ENCODE peak calls at places on chromosomes 4 and X, in four cellular contexts. One of them, this sample, is unnamed.

GRCh38 chr4:13193662-13194061 is 290.5 kb downstream of the RAB28 start:
- DNase-seq in CD8-positive, alpha-beta memory T cell: no peak
- DNase-seq in T-helper 2 cell: no peak
- DNase-seq in SW480: no peak
- DNase-seq in this sample: no peak

GRCh38 chr4:73922766-73923630 is 53.8 kb downstream of the CXCL1 start:
- DNase-seq in CD8-positive, alpha-beta memory T cell: no peak
- DNase-seq in SW480: peak
- DNase-seq in T-helper 2 cell: no peak
- DNase-seq in this sample: no peak

GRCh38 chr4:89447543-89447942 is 139.9 kb upstream of the GPRIN3 start:
- DNase-seq in CD8-positive, alpha-beta memory T cell: no peak
- DNase-seq in T-helper 2 cell: no peak
- DNase-seq in SW480: no peak
- DNase-seq in this sample: no peak

GRCh38 chr4:139266208-139266582 is 13.8 kb downstream of the MGARP start:
- DNase-seq in CD8-positive, alpha-beta memory T cell: no peak
- DNase-seq in T-helper 2 cell: no peak
- DNase-seq in SW480: no peak
- DNase-seq in this sample: no peak

GRCh38 chrX:52983526-52983925 is 25.2 kb upstream of the FAM156A start:
- DNase-seq in CD8-positive, alpha-beta memory T cell: no peak
- DNase-seq in SW480: no peak
- DNase-seq in T-helper 2 cell: no peak
- DNase-seq in this sample: no peak

GRCh38 chr4:6779667-6780565 is 2.6 kb upstream of the KIAA0232 start:
- DNase-seq in CD8-positive, alpha-beta memory T cell: no peak
- DNase-seq in SW480: no peak
- DNase-seq in T-helper 2 cell: no peak
- DNase-seq in this sample: no peak

GRCh38 chr4:183876268-183876934 is 28.7 kb upstream of the STOX2 start:
- DNase-seq in CD8-positive, alpha-beta memory T cell: no peak
- DNase-seq in SW480: no peak
- DNase-seq in T-helper 2 cell: no peak
- DNase-seq in this sample: no peak

GRCh38 chr4:144583658-144584057 is 62.3 kb upstream of the HHIP start:
- DNase-seq in SW480: no peak
- DNase-seq in CD8-positive, alpha-beta memory T cell: no peak
- DNase-seq in T-helper 2 cell: no peak
- DNase-seq in this sample: no peak

GRCh38 chrX:64187762-64188150 is 17.8 kb downstream of the AMER1 start:
- DNase-seq in SW480: no peak
- DNase-seq in CD8-positive, alpha-beta memory T cell: no peak
- DNase-seq in T-helper 2 cell: no peak
- DNase-seq in this sample: no peak

GRCh38 chr4:7210818-7211217 is 18.5 kb downstream of the SORCS2 start:
- DNase-seq in CD8-positive, alpha-beta memory T cell: no peak
- DNase-seq in SW480: no peak
- DNase-seq in T-helper 2 cell: no peak
- DNase-seq in this sample: no peak

GRCh38 chr4:123386608-123387007 is 10.0 kb upstream of the SPRY1 start:
- DNase-seq in SW480: no peak
- DNase-seq in T-helper 2 cell: no peak
- DNase-seq in CD8-positive, alpha-beta memory T cell: no peak
- DNase-seq in this sample: no peak

GRCh38 chr4:96993528-96993927 is 1149.7 kb downstream of the STPG2 start:
- DNase-seq in CD8-positive, alpha-beta memory T cell: no peak
- DNase-seq in T-helper 2 cell: no peak
- DNase-seq in SW480: no peak
- DNase-seq in this sample: no peak

GRCh38 chrX:43949669-43950068 is 23.5 kb downstream of the NDP start:
- DNase-seq in T-helper 2 cell: peak
- DNase-seq in SW480: peak
- DNase-seq in CD8-positive, alpha-beta memory T cell: peak
- DNase-seq in this sample: peak

GRCh38 chr4:160319868-160320260 is 1217.0 kb downstream of the RAPGEF2 start:
- DNase-seq in CD8-positive, alpha-beta memory T cell: no peak
- DNase-seq in T-helper 2 cell: no peak
- DNase-seq in SW480: no peak
- DNase-seq in this sample: no peak

GRCh38 chrX:105975382-105975781 is 63.1 kb downstream of the SERPINA7 start:
- DNase-seq in CD8-positive, alpha-beta memory T cell: no peak
- DNase-seq in SW480: peak
- DNase-seq in T-helper 2 cell: no peak
- DNase-seq in this sample: no peak

GRCh38 chrX:153794897-153795816 is 689 bp downstream of the SSR4 start:
- DNase-seq in SW480: no peak
- DNase-seq in T-helper 2 cell: no peak
- DNase-seq in CD8-positive, alpha-beta memory T cell: peak
- DNase-seq in this sample: no peak

GRCh38 chrX:46620505-46620904 is 46.9 kb downstream of the CHST7 start:
- DNase-seq in SW480: no peak
- DNase-seq in T-helper 2 cell: no peak
- DNase-seq in CD8-positive, alpha-beta memory T cell: no peak
- DNase-seq in this sample: no peak

GRCh38 chr4:176840166-176840565 is 47.4 kb upstream of the VEGFC start:
- DNase-seq in T-helper 2 cell: no peak
- DNase-seq in CD8-positive, alpha-beta memory T cell: no peak
- DNase-seq in SW480: no peak
- DNase-seq in this sample: no peak

GRCh38 chr4:115275615-115276014 is 162.2 kb upstream of the NDST4 start:
- DNase-seq in T-helper 2 cell: no peak
- DNase-seq in SW480: no peak
- DNase-seq in CD8-positive, alpha-beta memory T cell: no peak
- DNase-seq in this sample: no peak

GRCh38 chr4:138344064-138344463 is 101.9 kb upstream of the SLC7A11 start:
- DNase-seq in T-helper 2 cell: no peak
- DNase-seq in SW480: no peak
- DNase-seq in CD8-positive, alpha-beta memory T cell: no peak
- DNase-seq in this sample: no peak

GRCh38 chr4:2962614-2963184 is 507 bp downstream of the NOP14 start:
- DNase-seq in T-helper 2 cell: peak
- DNase-seq in CD8-positive, alpha-beta memory T cell: no peak
- DNase-seq in SW480: peak
- DNase-seq in this sample: no peak

GRCh38 chrX:44733931-44734330 is 109.9 kb upstream of the DUSP21 start:
- DNase-seq in T-helper 2 cell: no peak
- DNase-seq in CD8-positive, alpha-beta memory T cell: no peak
- DNase-seq in SW480: no peak
- DNase-seq in this sample: no peak

GRCh38 chr4:107470173-107470572 is 249.9 kb downstream of the PAPSS1 start:
- DNase-seq in SW480: no peak
- DNase-seq in T-helper 2 cell: no peak
- DNase-seq in CD8-positive, alpha-beta memory T cell: no peak
- DNase-seq in this sample: no peak

GRCh38 chr4:38612996-38613395 is 51.0 kb upstream of the KLF3 start:
- DNase-seq in T-helper 2 cell: no peak
- DNase-seq in SW480: no peak
- DNase-seq in CD8-positive, alpha-beta memory T cell: no peak
- DNase-seq in this sample: no peak

GRCh38 chr4:168769416-168769815 is 240.6 kb downstream of the CBR4 start:
- DNase-seq in SW480: no peak
- DNase-seq in CD8-positive, alpha-beta memory T cell: no peak
- DNase-seq in T-helper 2 cell: no peak
- DNase-seq in this sample: no peak

GRCh38 chrX:154135458-154136229 is 8.4 kb upstream of the OPN1LW start:
- DNase-seq in T-helper 2 cell: no peak
- DNase-seq in SW480: peak
- DNase-seq in CD8-positive, alpha-beta memory T cell: no peak
- DNase-seq in this sample: peak

GRCh38 chr4:113101669-113102068 is 52.2 kb downstream of the ANK2 start:
- DNase-seq in T-helper 2 cell: no peak
- DNase-seq in SW480: no peak
- DNase-seq in CD8-positive, alpha-beta memory T cell: no peak
- DNase-seq in this sample: no peak

GRCh38 chr4:152808670-152809069 is 28.9 kb downstream of the ARFIP1 start:
- DNase-seq in SW480: no peak
- DNase-seq in T-helper 2 cell: no peak
- DNase-seq in CD8-positive, alpha-beta memory T cell: no peak
- DNase-seq in this sample: no peak

GRCh38 chr4:121633642-121634041 is 63.1 kb downstream of the ANXA5 start:
- DNase-seq in CD8-positive, alpha-beta memory T cell: no peak
- DNase-seq in T-helper 2 cell: no peak
- DNase-seq in SW480: no peak
- DNase-seq in this sample: no peak

GRCh38 chrX:74346124-74346523 is 42.1 kb downstream of the ZCCHC13 start:
- DNase-seq in T-helper 2 cell: no peak
- DNase-seq in CD8-positive, alpha-beta memory T cell: no peak
- DNase-seq in SW480: no peak
- DNase-seq in this sample: no peak

GRCh38 chr4:37471971-37472370 is 214.2 kb downstream of the RELL1 start:
- DNase-seq in T-helper 2 cell: no peak
- DNase-seq in SW480: no peak
- DNase-seq in CD8-positive, alpha-beta memory T cell: no peak
- DNase-seq in this sample: no peak

GRCh38 chrX:56503941-56504673 is 59.3 kb upstream of the UBQLN2 start:
- DNase-seq in SW480: no peak
- DNase-seq in T-helper 2 cell: no peak
- DNase-seq in CD8-positive, alpha-beta memory T cell: no peak
- DNase-seq in this sample: no peak

GRCh38 chr4:148515248-148515647 is 73.0 kb upstream of the NR3C2 start:
- DNase-seq in SW480: peak
- DNase-seq in T-helper 2 cell: no peak
- DNase-seq in CD8-positive, alpha-beta memory T cell: no peak
- DNase-seq in this sample: no peak

GRCh38 chr4:183200453-183200852 is 101.4 kb downstream of the WWC2 start:
- DNase-seq in CD8-positive, alpha-beta memory T cell: no peak
- DNase-seq in SW480: no peak
- DNase-seq in T-helper 2 cell: no peak
- DNase-seq in this sample: no peak

GRCh38 chr4:112128452-112128851 is 16.8 kb upstream of the FAM241A start:
- DNase-seq in SW480: no peak
- DNase-seq in T-helper 2 cell: no peak
- DNase-seq in CD8-positive, alpha-beta memory T cell: no peak
- DNase-seq in this sample: no peak

GRCh38 chr4:104494822-104495559 is at the start of gene CXXC4:
- DNase-seq in SW480: peak
- DNase-seq in CD8-positive, alpha-beta memory T cell: peak
- DNase-seq in T-helper 2 cell: no peak
- DNase-seq in this sample: peak

GRCh38 chr4:120139392-120139791 is 72.7 kb upstream of the MAD2L1 start:
- DNase-seq in T-helper 2 cell: no peak
- DNase-seq in CD8-positive, alpha-beta memory T cell: no peak
- DNase-seq in SW480: no peak
- DNase-seq in this sample: no peak

GRCh38 chr4:83305187-83305586 is 20.6 kb upstream of the COQ2 start:
- DNase-seq in SW480: no peak
- DNase-seq in T-helper 2 cell: no peak
- DNase-seq in CD8-positive, alpha-beta memory T cell: no peak
- DNase-seq in this sample: no peak

GRCh38 chrX:118523920-118524319 is 28.3 kb downstream of the DOCK11 start:
- DNase-seq in T-helper 2 cell: no peak
- DNase-seq in CD8-positive, alpha-beta memory T cell: peak
- DNase-seq in SW480: no peak
- DNase-seq in this sample: peak